ENCODE peak calls at places on chromosomes 6 and 20, in seven cellular contexts. N, Y, U, H, G, D and Q are unnamed samples.

GRCh38 chr6:158784505-158784904 is 34.7 kb downstream of the EZR start:
- DNase-seq in U (no peak), N (no peak), H (no peak), G (no peak), D (no peak), Y (no peak), Q (no peak)

GRCh38 chr6:2354138-2354491 is 108.7 kb upstream of the GMDS start:
- DNase-seq in Y (no peak), D (no peak), H (no peak), U (no peak), G (no peak), N (no peak), Q (no peak)

GRCh38 chr6:3159805-3160781 is 2.7 kb upstream of the TUBB2A start:
- DNase-seq in G (peak), H (no peak), U (peak), D (no peak), Y (peak), N (peak), Q (no peak)

GRCh38 chr6:33428891-33429744 is 9.3 kb downstream of the SYNGAP1 start:
- DNase-seq in N (no peak), H (no peak), G (no peak), Y (no peak), D (no peak), U (no peak), Q (no peak)

GRCh38 chr6:150406948-150407347 is 38.1 kb downstream of the IYD start:
- DNase-seq in Y (no peak), H (no peak), N (no peak), D (no peak), G (no peak), U (no peak), Q (no peak)

GRCh38 chr6:47787620-47788497 is 6.0 kb downstream of the OPN5 start:
- DNase-seq in G (peak), U (peak), H (no peak), Y (peak), D (no peak), N (peak), Q (peak)

GRCh38 chr6:6689413-6690143 is 101.1 kb downstream of the LY86 start:
- DNase-seq in U (no peak), Y (no peak), H (no peak), D (no peak), N (no peak), G (no peak), Q (no peak)

GRCh38 chr20:57513199-57513598 is 11.7 kb downstream of the CTCFL start:
- DNase-seq in N (no peak), G (no peak), D (no peak), U (no peak), Y (no peak), H (no peak), Q (no peak)

GRCh38 chr6:5617179-5617578 is 355.9 kb downstream of the FARS2 start:
- DNase-seq in N (no peak), U (no peak), Y (no peak), D (no peak), H (no peak), G (no peak), Q (no peak)

GRCh38 chr6:49556429-49556837 is 6.0 kb downstream of the C6orf141 start:
- DNase-seq in H (no peak), D (no peak), N (peak), U (no peak), Y (no peak), G (no peak), Q (no peak)